ENCODE peak calls at places on chromosome 10, in ten cellular contexts. B is uterus, X is tibial nerve, D is testis, A is esophagus squamous epithelium, I is body of pancreas, H is ovary, N is esophagus muscularis mucosa, V is stomach, S is prostate gland. T is an unnamed sample. For H3K4me1, the result is how much of the 10 kb centered on the place peaks cover.

GRCh38 chr10:23656735-23657134 is 217.9 kb downstream of the OTUD1 start:
- DNase-seq in B (no peak), X (no peak), D (peak), A (no peak), I (peak), H (no peak), N (no peak), V (no peak), S (no peak), T (no peak)

GRCh38 chr10:74072503-74072902 is 74.6 kb downstream of the VCL start:
- DNase-seq in B (no peak), X (no peak), D (no peak), A (no peak), I (no peak), H (no peak), N (peak), V (no peak), S (no peak), T (no peak)

GRCh38 chr10:3783313-3783689 is 1.7 kb downstream of the KLF6 start:
- DNase-seq in B (peak), X (peak), D (peak), A (no peak), I (peak), H (peak), N (peak), V (peak), S (peak), T (peak)

GRCh38 chr10:91908358-91909177 is 718 bp downstream of the FGFBP3 start:
- DNase-seq in B (peak), X (peak), D (peak), A (peak), I (peak), H (peak), N (no peak), V (peak), S (peak), T (peak)

GRCh38 chr10:69677914-69678654 is 48.0 kb downstream of the FAM241B start:
- DNase-seq in B (no peak), X (no peak), D (no peak), A (no peak), I (no peak), H (no peak), N (no peak), V (no peak), S (no peak), T (no peak)

GRCh38 chr10:80529604-80530003 is 8.1 kb upstream of the SH2D4B start:
- DNase-seq in B (no peak), X (no peak), D (no peak), A (no peak), I (no peak), H (no peak), N (no peak), V (no peak), S (no peak), T (peak)

GRCh38 chr10:22054946-22055345 is 51.4 kb upstream of the DNAJC1 start:
- DNase-seq in B (no peak), X (no peak), D (no peak), A (no peak), I (no peak), H (no peak), N (no peak), V (no peak), S (no peak), T (no peak)

GRCh38 chr10:22318772-22319171 is 2.1 kb upstream of the BMI1 start:
- DNase-seq in B (no peak), X (no peak), D (no peak), A (no peak), I (no peak), H (no peak), N (no peak), V (no peak), S (no peak), T (no peak)

GRCh38 chr10:109956454-109957091 is 33.3 kb upstream of the XPNPEP1 start:
- DNase-seq in B (no peak), X (no peak), D (peak), A (no peak), I (peak), H (no peak), N (no peak), V (peak), S (no peak), T (no peak)

GRCh38 chr10:102452672-102453340 is 1.5 kb upstream of the C10orf95 start:
- DNase-seq in B (no peak), X (peak), D (no peak), A (no peak), I (no peak), H (no peak), N (no peak), V (no peak), S (no peak), T (no peak)

GRCh38 chr10:102450124-102450373 is 1.3 kb downstream of the C10orf95 start:
- DNase-seq in B (no peak), X (no peak), D (no peak), A (no peak), I (no peak), H (no peak), N (no peak), V (no peak), S (no peak), T (no peak)

GRCh38 chr10:102449321-102450123 is 1.8 kb downstream of the C10orf95 start:
- DNase-seq in B (peak), X (peak), D (peak), A (peak), I (peak), H (peak), N (no peak), V (peak), S (peak), T (peak)

GRCh38 chr10:102451105-102451969 is at the start of gene C10orf95:
- DNase-seq in B (no peak), X (no peak), D (no peak), A (no peak), I (peak), H (peak), N (no peak), V (no peak), S (no peak), T (peak)

GRCh38 chr10:102450374-102451104 is 804 bp downstream of the C10orf95 start:
- DNase-seq in B (peak), X (peak), D (peak), A (peak), I (peak), H (peak), N (no peak), V (peak), S (peak), T (peak)
- TF ChIP-seq POLR2A in B (peak), X (peak), D (no peak), A (no peak), I (peak), H (peak), N (no peak), V (no peak), S (peak), T (peak)

GRCh38 chr10:8048281-8049008 is 6.0 kb upstream of the GATA3 start:
- DNase-seq in B (no peak), X (no peak), D (no peak), A (no peak), I (no peak), H (no peak), N (no peak), V (no peak), S (no peak), T (no peak)
- H3K4me1 ChIP-seq in B (under half), X (under half), D (under half), A (half or more), I (half or more), H (under half), N (half or more), V (half or more), S (under half), T (half or more)

DNA sequence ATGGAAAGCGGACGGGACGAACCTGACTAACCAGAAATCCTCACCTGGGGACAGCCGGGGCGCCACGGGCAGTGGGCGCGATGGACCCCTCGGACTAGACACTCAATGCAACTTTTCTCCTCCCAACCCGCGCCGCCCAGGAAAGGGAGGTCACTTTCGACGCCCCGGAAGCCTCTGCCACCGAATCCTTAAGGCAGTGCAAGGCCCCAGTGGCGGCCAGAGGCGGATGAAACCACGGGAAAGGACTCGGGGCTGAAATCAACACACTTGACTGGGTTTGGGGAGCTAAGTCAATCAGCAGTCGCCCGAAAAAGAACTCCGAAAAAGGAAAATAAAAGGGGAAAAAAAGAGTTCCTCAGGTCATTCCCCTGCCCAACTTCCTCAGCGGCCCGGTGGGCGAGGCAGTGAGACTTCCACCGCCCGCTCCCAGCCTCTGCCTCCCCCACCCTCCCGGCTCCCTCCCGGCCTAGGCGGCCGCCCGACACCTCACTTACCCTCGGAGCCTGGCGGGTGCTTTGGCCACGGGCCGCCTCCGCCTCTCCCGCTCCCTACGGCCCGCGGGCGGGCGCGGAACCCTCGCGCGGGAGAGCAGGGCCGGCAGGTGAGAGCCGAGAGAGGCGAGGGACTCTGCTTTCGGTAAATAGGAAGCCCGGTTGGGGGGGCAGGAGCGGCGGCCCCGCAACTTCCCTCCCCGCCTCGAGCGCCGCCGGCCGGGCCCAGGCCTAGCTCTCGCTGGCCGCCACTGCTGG is 547 bp downstream of the WAPL start:
- DNase-seq in B (peak), X (peak), D (peak), A (no peak), I (peak), H (peak), N (no peak), V (peak), S (peak), T (peak)
- TF ChIP-seq POLR2A in B (no peak), X (no peak), D (no peak), A (no peak), I (no peak), H (no peak), N (no peak), V (no peak), S (no peak), T (no peak)

DNA sequence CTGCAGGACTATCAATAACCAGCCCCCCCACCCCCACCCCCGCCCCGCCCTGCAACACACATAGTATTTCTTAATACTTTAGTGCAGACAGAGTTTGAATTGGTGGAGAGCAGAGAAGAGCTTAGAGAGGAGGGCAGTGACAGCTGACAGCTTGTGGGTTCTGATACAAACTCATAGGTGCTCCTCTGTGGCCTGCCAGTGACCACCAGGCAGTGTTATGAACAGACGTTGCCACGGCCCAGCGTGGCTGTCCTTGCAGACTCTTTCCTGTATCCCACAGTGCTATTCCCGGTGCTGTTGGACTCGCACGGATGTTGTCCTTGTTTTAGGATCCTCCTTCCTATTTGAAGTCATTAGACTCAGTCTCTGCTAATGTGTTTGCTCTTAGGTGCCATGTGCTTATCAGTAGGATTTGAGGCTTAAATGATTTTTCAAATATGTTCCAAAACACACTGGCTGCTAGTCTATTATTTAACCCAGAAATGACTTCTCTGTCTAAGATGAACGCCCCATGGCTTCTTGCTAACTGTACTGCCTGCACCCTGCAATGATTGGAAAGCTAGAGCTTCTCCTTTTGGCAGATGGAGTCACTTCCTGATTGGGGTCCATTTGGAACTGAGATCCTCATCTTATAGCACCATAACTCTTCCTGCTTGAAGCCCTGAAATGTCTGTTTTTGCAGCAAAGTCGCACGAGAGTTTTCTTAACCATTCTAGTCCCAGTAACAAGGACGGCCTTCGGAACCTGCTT is 186.6 kb upstream of the ADO start:
- DNase-seq in B (no peak), X (no peak), D (no peak), A (no peak), I (no peak), H (no peak), N (no peak), V (no peak), S (peak), T (no peak)
- H3K4me1 ChIP-seq in B (under half), X (under half), D (under half), A (under half), I (under half), H (under half), N (under half), V (under half), S (under half), T (under half)